ENCODE peak calls at places on chromosomes 13 and 19, in six cellular contexts. O is spleen; B is CD8-positive, alpha-beta T cell; V is fibroblast of mammary gland; M is Panc1; L is mesendoderm. P is an unnamed sample.

GRCh38 chr19:38389101-38389925 is 816 bp downstream of the SPRED3 start:
- DNase-seq in B (no peak), M (no peak), O (no peak), V (peak), L (peak), P (no peak)

GRCh38 chr19:34409189-34410164 is 5.3 kb downstream of the PDCD2L start:
- DNase-seq in B (no peak), M (no peak), O (peak), V (no peak), L (no peak), P (no peak)

GRCh38 chr13:105918842-105919741 is 616.4 kb downstream of the EFNB2 start:
- DNase-seq in V (peak), O (no peak), L (peak), B (no peak), M (peak), P (no peak)

GRCh38 chr13:113669871-113670341 is 2.9 kb downstream of the GRK1 start:
- DNase-seq in V (no peak), B (no peak), M (no peak), O (peak), L (no peak), P (no peak)

GRCh38 chr13:79589605-79590511 is 108.9 kb downstream of the NDFIP2 start:
- DNase-seq in V (peak), M (no peak), O (no peak), B (no peak), L (no peak), P (no peak)

GRCh38 chr19:37691881-37692504 is 27.6 kb downstream of the ZNF607 start:
- DNase-seq in L (peak), M (no peak), V (peak), O (peak), B (peak), P (no peak)

GRCh38 chr13:97573011-97573410 is 139.0 kb downstream of the RAP2A start:
- DNase-seq in M (no peak), B (no peak), V (peak), L (peak), O (no peak), P (no peak)

GRCh38 chr19:37963190-37963947 is 56.4 kb downstream of the SIPA1L3 start:
- DNase-seq in L (no peak), V (peak), O (no peak), B (no peak), M (no peak), P (no peak)

GRCh38 chr13:28268800-28269223 is 130.5 kb downstream of the PAN3 start:
- DNase-seq in B (no peak), O (no peak), L (no peak), V (no peak), M (no peak), P (peak)

GRCh38 chr13:45925151-45925550 is 73.6 kb upstream of the SIAH3 start:
- DNase-seq in V (peak), M (no peak), O (no peak), B (no peak), L (no peak), P (no peak)

GRCh38 chr13:51435002-51435578 is 17.7 kb downstream of the INTS6 start:
- DNase-seq in V (peak), B (no peak), L (peak), O (no peak), M (no peak), P (peak)

GRCh38 chr13:50543767-50544166 is 299.7 kb downstream of the DLEU7 start:
- DNase-seq in O (no peak), L (no peak), V (peak), B (no peak), M (no peak), P (no peak)

GRCh38 chr19:32810452-32810851 is 59.1 kb downstream of the SLC7A9 start:
- DNase-seq in L (no peak), V (no peak), B (no peak), M (no peak), O (no peak), P (no peak)

GRCh38 chr13:24036115-24036514 is 124.4 kb upstream of the SPATA13 start:
- DNase-seq in B (no peak), O (no peak), L (peak), M (no peak), V (no peak), P (no peak)

GRCh38 chr19:1672038-1672768 is 19.8 kb upstream of the TCF3 start:
- DNase-seq in M (no peak), O (peak), B (peak), L (no peak), V (peak), P (peak)

GRCh38 chr13:46172531-46172991 is 9.4 kb downstream of the LCP1 start:
- DNase-seq in O (peak), B (peak), V (no peak), L (peak), M (no peak), P (peak)

GRCh38 chr19:17679526-17680234 is 8.5 kb downstream of the UNC13A start:
- DNase-seq in B (no peak), O (no peak), M (no peak), L (no peak), V (no peak), P (no peak)
- H3K4me3 ChIP-seq in B (no peak), O (no peak), M (no peak), L (no peak), V (no peak), P (no peak)

DNA sequence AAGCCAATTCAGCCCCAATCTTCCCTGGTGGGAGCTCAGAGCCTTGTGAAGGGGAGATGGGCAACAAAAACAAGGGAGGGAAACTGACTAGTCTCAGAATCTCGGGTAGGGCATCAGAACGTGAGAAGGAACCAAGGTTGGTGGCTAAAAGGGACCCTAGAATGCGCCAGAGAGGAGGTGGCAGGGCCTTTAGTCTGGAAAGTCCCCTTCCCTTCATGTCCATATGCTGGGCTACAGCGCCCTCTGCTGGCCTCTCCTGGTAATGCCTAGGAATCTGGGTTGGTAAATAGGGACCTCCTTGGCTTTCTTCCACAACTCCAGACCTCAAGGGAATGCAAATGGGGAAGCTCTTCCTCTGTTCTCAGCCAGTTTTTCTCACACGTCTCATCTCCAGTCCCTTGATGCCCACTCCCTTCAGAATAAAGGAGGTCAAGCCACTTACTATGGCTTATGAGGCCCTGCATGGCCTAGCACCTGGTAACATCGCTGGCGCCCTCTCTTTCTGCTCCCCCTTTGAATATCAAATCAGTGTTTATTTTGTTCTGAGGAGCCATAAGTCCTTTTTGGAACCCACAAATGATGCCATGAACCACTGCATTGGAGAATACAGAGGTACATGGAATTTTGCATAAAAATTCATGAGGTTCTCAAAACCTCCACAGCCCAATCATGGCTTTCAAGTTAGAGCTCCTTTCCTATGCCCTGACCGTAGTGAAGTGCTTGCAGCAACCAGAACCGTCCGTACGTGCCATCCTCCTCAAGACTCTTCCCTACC is 1.3 kb upstream of the CCDC97 start:
- DNase-seq in L (peak), M (peak), V (peak), O (peak), B (peak), P (peak)
- H3K4me3 ChIP-seq in L (no peak), M (no peak), V (no peak), O (no peak), B (peak), P (no peak)

GRCh38 chr19:18223860-18224524 is 2.2 kb downstream of the PDE4C start:
- DNase-seq in V (no peak), M (peak), O (peak), B (no peak), L (peak), P (no peak)
- H3K4me3 ChIP-seq in V (peak), M (peak), O (no peak), B (peak), L (peak), P (no peak)

DNA sequence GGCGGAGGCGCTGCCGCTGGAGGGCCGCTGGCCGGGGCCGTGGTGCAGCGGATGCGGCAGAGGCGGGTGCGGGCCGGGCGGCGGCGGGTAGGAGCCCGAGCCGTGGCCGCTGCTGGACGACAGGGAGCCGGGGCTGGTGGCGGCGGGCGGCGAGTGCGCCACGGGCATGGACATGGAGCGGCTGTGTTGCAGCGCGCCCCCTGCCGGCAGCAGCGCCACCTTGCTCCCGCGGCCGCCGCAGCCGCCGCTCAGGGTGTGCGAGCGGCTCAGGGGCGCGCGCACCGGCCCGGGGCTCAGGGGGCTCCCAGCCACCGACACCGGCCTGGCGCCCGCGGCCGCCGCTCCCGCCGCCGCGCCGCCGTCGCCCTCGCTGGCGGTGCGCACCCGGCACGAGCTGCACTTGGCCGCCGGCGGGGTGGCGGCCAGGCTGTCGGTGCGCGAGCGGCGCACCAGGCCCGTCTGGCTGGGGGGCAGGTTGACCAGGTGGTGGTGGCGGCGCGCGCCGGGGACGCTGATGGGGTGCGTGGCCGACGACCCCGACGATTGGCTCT is 1.7 kb downstream of the IRS2 start:
- DNase-seq in B (peak), L (peak), M (no peak), O (peak), V (peak), P (no peak)
- H3K4me3 ChIP-seq in B (peak), L (peak), M (peak), O (peak), V (peak), P (no peak)

GRCh38 chr13:75442736-75443234 is 39.2 kb downstream of the TBC1D4 start:
- DNase-seq in V (no peak), M (no peak), O (no peak), L (no peak), B (no peak), P (no peak)
- H3K4me3 ChIP-seq in V (no peak), M (no peak), O (no peak), L (no peak), B (no peak), P (no peak)

GRCh38 chr19:15200575-15201364 is at the start of gene NOTCH3:
- DNase-seq in O (no peak), B (no peak), L (peak), V (no peak), M (no peak), P (no peak)
- H3K4me3 ChIP-seq in O (peak), B (peak), L (peak), V (peak), M (peak), P (peak)

GRCh38 chr19:55473613-55474012 is 2.8 kb upstream of the ZNF628 start:
- DNase-seq in O (no peak), B (no peak), V (peak), L (peak), M (no peak), P (no peak)
- H3K4me3 ChIP-seq in O (no peak), B (no peak), V (no peak), L (no peak), M (no peak), P (no peak)

GRCh38 chr19:46049597-46049996 is 8.8 kb upstream of the IGFL4 start:
- DNase-seq in L (peak), V (no peak), B (no peak), O (no peak), M (no peak), P (peak)
- H3K4me3 ChIP-seq in L (no peak), V (no peak), B (no peak), O (no peak), M (no peak), P (no peak)

GRCh38 chr19:5536337-5536894 is 31.3 kb downstream of the TINCR start:
- DNase-seq in O (no peak), B (no peak), V (peak), L (peak), M (no peak), P (no peak)
- H3K4me3 ChIP-seq in O (no peak), B (no peak), V (no peak), L (no peak), M (peak), P (no peak)